ENCODE peak calls at places on chromosomes 3 and 15, in six cellular contexts. N is colonic mucosa; D is foreskin keratinocyte; O is A549; A is left ventricle myocardium inferior; H is CD8-positive, alpha-beta T cell. V is an unnamed sample.

GRCh38 chr3:53753518-53754183 is 92.6 kb downstream of the CHDH start:
- DNase-seq in N (no peak), D (no peak), O (no peak), A (no peak), H (no peak), V (no peak)

GRCh38 chr15:96276438-96277210 is 53.9 kb upstream of the NR2F2 start:
- DNase-seq in N (no peak), D (peak), O (no peak), A (no peak), H (no peak), V (no peak)

GRCh38 chr15:85831415-85832113 is 36.8 kb upstream of the KLHL25 start:
- DNase-seq in N (peak), D (no peak), O (peak), A (peak), H (no peak), V (peak)

GRCh38 chr3:57729339-57730039 is 26.6 kb upstream of the SLMAP start:
- DNase-seq in N (no peak), D (no peak), O (no peak), A (no peak), H (no peak), V (no peak)

GRCh38 chr3:133939496-133939835 is 43.8 kb upstream of the RAB6B start:
- DNase-seq in N (no peak), D (no peak), O (no peak), A (no peak), H (no peak), V (no peak)

GRCh38 chr15:96058103-96058851 is 272.2 kb upstream of the NR2F2 start:
- DNase-seq in N (no peak), D (no peak), O (no peak), A (no peak), H (no peak), V (no peak)

GRCh38 chr15:68203486-68203885 is 1.6 kb downstream of the CALML4 start:
- DNase-seq in N (no peak), D (no peak), O (no peak), A (no peak), H (no peak), V (no peak)

GRCh38 chr3:16883726-16884083 is 1.1 kb upstream of the PLCL2 start:
- DNase-seq in N (no peak), D (no peak), O (no peak), A (no peak), H (no peak), V (no peak)

GRCh38 chr3:23232016-23232415 is 28.9 kb downstream of the UBE2E2 start:
- DNase-seq in N (no peak), D (no peak), O (no peak), A (no peak), H (no peak), V (no peak)

GRCh38 chr3:140580746-140581145 is 97.1 kb upstream of the TRIM42 start:
- DNase-seq in N (no peak), D (peak), O (no peak), A (no peak), H (no peak), V (no peak)

GRCh38 chr15:65333863-65334262 is 29.4 kb downstream of the RNU5B-1 start:
- DNase-seq in N (no peak), D (no peak), O (no peak), A (no peak), H (no peak), V (no peak)

GRCh38 chr15:60551781-60552161 is 72.8 kb upstream of the ICE2 start:
- DNase-seq in N (no peak), D (peak), O (peak), A (no peak), H (no peak), V (no peak)

GRCh38 chr3:100040446-100040845 is 73.9 kb downstream of the FILIP1L start:
- DNase-seq in N (no peak), D (peak), O (no peak), A (no peak), H (no peak), V (peak)

GRCh38 chr3:55165278-55165677 is 237.4 kb upstream of the LRTM1 start:
- DNase-seq in N (no peak), D (no peak), O (no peak), A (no peak), H (no peak), V (no peak)

GRCh38 chr3:74906181-74906580 is 291.7 kb upstream of the CNTN3 start:
- DNase-seq in N (no peak), D (no peak), O (no peak), A (no peak), H (no peak), V (no peak)

GRCh38 chr15:87080547-87080946 is 1000.9 kb downstream of the AGBL1 start:
- DNase-seq in N (no peak), D (peak), O (no peak), A (no peak), H (no peak), V (no peak)

GRCh38 chr15:92385096-92385495 is 8.6 kb upstream of the ST8SIA2 start:
- DNase-seq in N (no peak), D (peak), O (peak), A (no peak), H (no peak), V (no peak)

GRCh38 chr3:58285334-58285733 is 20.7 kb upstream of the RPP14 start:
- DNase-seq in N (no peak), D (no peak), O (no peak), A (no peak), H (no peak), V (no peak)

GRCh38 chr3:77171026-77171425 is 131.1 kb downstream of the ROBO2 start:
- DNase-seq in N (no peak), D (no peak), O (no peak), A (no peak), H (no peak), V (no peak)

GRCh38 chr3:195259146-195259563 is 11.8 kb downstream of the XXYLT1 start:
- DNase-seq in N (no peak), D (no peak), O (peak), A (no peak), H (no peak), V (peak)

GRCh38 chr3:101643009-101643844 is 33.7 kb downstream of the ZBTB11 start:
- DNase-seq in N (no peak), D (no peak), O (no peak), A (no peak), H (no peak), V (no peak)

GRCh38 chr15:68658151-68658550 is 79.4 kb downstream of the CORO2B start:
- DNase-seq in N (no peak), D (no peak), O (no peak), A (peak), H (no peak), V (no peak)

GRCh38 chr3:16070707-16071106 is 103.8 kb upstream of the GALNT15 start:
- DNase-seq in N (no peak), D (no peak), O (no peak), A (no peak), H (no peak), V (no peak)

GRCh38 chr3:8776406-8776805 is 7.0 kb upstream of the OXTR start:
- DNase-seq in N (no peak), D (no peak), O (peak), A (no peak), H (no peak), V (no peak)

GRCh38 chr15:90561344-90562244 is 31.9 kb downstream of the CRTC3 start:
- DNase-seq in N (no peak), D (no peak), O (no peak), A (no peak), H (no peak), V (no peak)

GRCh38 chr15:62874064-62874463 is 168.5 kb upstream of the TPM1 start:
- DNase-seq in N (peak), D (no peak), O (no peak), A (no peak), H (no peak), V (no peak)

GRCh38 chr3:106945435-106945834 is 431.8 kb upstream of the CCDC54 start:
- DNase-seq in N (no peak), D (no peak), O (no peak), A (no peak), H (no peak), V (no peak)

GRCh38 chr15:25238126-25238525 is 200.7 kb downstream of the UBE3A start:
- DNase-seq in N (no peak), D (no peak), O (no peak), A (peak), H (no peak), V (no peak)

GRCh38 chr3:86967062-86967461 is 23.9 kb downstream of the VGLL3 start:
- DNase-seq in N (no peak), D (no peak), O (no peak), A (no peak), H (no peak), V (no peak)

GRCh38 chr3:111594205-111594604 is 941 bp downstream of the ZBED2 start:
- DNase-seq in N (no peak), D (peak), O (peak), A (no peak), H (no peak), V (peak)

GRCh38 chr3:126984391-126985142 is 1.7 kb downstream of the PLXNA1 start:
- DNase-seq in N (no peak), D (no peak), O (no peak), A (no peak), H (no peak), V (no peak)

GRCh38 chr15:100891316-100892012 is 11.8 kb downstream of the ALDH1A3 start:
- DNase-seq in N (no peak), D (no peak), O (no peak), A (no peak), H (no peak), V (peak)

GRCh38 chr3:140420621-140421357 is 257.1 kb upstream of the TRIM42 start:
- DNase-seq in N (no peak), D (no peak), O (peak), A (no peak), H (no peak), V (peak)

GRCh38 chr3:29202368-29202767 is 78.5 kb upstream of the RBMS3 start:
- DNase-seq in N (no peak), D (peak), O (no peak), A (no peak), H (no peak), V (no peak)

GRCh38 chr3:53074761-53075742 is 29.2 kb upstream of the SFMBT1 start:
- DNase-seq in N (no peak), D (no peak), O (no peak), A (no peak), H (no peak), V (no peak)

DNA sequence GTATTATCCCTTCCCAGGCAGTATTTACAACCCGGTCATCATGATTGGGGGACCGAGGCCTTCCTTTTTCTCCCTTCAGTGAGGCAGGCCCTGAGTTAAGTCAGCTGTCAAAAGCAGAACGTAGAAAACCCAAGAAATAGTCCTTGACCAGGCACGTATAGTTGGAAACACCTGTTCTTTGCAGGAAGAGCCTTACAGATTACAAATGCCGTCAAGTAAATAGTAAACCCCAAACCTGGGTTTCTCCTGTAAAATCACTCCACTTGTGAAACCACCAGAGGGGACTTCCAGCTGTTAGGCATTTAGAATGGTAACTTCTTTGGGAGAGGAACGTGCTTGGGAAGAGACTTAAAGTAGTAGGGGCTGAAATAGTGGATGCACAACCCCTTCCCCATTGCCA is 1.0 kb upstream of the BTBD1 start:
- DNase-seq in N (no peak), D (no peak), O (no peak), A (no peak), H (no peak), V (no peak)
- H3K27ac ChIP-seq in N (peak), D (no peak), O (peak), A (peak), H (no peak), V (peak)

GRCh38 chr3:56190130-56190529 is 278.1 kb downstream of the ERC2 start:
- DNase-seq in N (no peak), D (no peak), O (no peak), A (no peak), H (no peak), V (no peak)

GRCh38 chr3:56190906-56191305 is 277.4 kb downstream of the ERC2 start:
- DNase-seq in N (no peak), D (no peak), O (no peak), A (no peak), H (no peak), V (no peak)

GRCh38 chr3:56196700-56197099 is 271.6 kb downstream of the ERC2 start:
- DNase-seq in N (no peak), D (no peak), O (no peak), A (no peak), H (no peak), V (peak)

GRCh38 chr3:56192001-56192400 is 276.3 kb downstream of the ERC2 start:
- DNase-seq in N (no peak), D (peak), O (no peak), A (no peak), H (no peak), V (no peak)

DNA sequence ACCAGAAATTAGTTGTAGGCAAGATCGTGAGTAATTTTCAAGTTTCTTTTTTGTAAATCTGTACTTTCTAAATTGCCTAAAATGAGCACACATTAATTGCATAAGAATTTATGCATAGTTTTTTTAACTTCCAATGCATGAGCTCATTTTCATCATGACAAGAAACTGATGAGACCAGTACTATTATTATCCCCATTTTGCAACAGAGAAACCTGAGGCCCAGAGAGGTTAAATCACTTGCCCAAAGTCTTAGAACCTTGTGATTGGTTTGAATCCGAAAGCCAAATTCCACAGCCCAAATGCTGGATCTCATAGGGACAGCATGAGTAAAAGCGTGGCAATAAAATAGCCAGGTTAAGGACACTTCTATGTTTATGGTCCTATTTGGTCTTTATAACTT is 274.7 kb downstream of the ERC2 start:
- DNase-seq in N (no peak), D (no peak), O (no peak), A (no peak), H (no peak), V (no peak)
- TF ChIP-seq CTCF in N (no peak), D (no peak), O (no peak), A (no peak), H (no peak), V (no peak)

GRCh38 chr3:157154563-157155333 is 5.2 kb downstream of the CCNL1 start:
- DNase-seq in N (no peak), D (no peak), O (no peak), A (no peak), H (no peak), V (no peak)
- H3K27ac ChIP-seq in N (no peak), D (no peak), O (no peak), A (peak), H (no peak), V (peak)

GRCh38 chr3:50455133-50455532 is 48.3 kb downstream of the CACNA2D2 start:
- DNase-seq in N (no peak), D (no peak), O (no peak), A (no peak), H (no peak), V (no peak)

GRCh38 chr3:50453907-50454306 is 49.5 kb downstream of the CACNA2D2 start:
- DNase-seq in N (no peak), D (no peak), O (no peak), A (no peak), H (no peak), V (no peak)

GRCh38 chr3:50454671-50455070 is 48.8 kb downstream of the CACNA2D2 start:
- DNase-seq in N (no peak), D (no peak), O (no peak), A (no peak), H (no peak), V (no peak)

GRCh38 chr3:50459792-50460191 is 43.6 kb downstream of the CACNA2D2 start:
- DNase-seq in N (no peak), D (no peak), O (no peak), A (no peak), H (no peak), V (no peak)

GRCh38 chr3:50457988-50458387 is 45.4 kb downstream of the CACNA2D2 start:
- DNase-seq in N (no peak), D (no peak), O (no peak), A (no peak), H (no peak), V (no peak)
- TF ChIP-seq CTCF in N (no peak), D (no peak), O (no peak), A (no peak), H (no peak), V (no peak)

DNA sequence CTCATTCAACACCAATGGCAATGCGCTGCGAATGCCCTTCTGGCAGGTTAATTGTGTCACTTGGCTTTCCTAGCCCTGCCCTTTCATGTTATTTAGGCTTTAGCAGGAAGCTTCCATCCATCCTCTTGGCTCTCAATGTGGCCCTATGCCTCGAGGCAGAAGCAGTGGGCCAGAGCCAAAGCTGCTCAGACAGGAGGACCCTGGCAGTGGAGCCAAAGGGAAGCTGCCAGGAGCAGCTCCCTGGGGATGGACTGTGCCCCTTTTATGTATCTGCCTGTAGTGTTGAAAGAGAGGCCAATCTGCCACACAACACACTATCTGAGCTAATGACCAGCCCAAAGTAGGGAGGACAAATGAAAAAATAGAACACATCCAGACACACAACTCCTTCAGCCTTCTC is 376.4 kb downstream of the CTNNB1 start:
- DNase-seq in N (no peak), D (no peak), O (no peak), A (peak), H (no peak), V (no peak)
- H3K27ac ChIP-seq in N (no peak), D (no peak), O (no peak), A (peak), H (no peak), V (no peak)

DNA sequence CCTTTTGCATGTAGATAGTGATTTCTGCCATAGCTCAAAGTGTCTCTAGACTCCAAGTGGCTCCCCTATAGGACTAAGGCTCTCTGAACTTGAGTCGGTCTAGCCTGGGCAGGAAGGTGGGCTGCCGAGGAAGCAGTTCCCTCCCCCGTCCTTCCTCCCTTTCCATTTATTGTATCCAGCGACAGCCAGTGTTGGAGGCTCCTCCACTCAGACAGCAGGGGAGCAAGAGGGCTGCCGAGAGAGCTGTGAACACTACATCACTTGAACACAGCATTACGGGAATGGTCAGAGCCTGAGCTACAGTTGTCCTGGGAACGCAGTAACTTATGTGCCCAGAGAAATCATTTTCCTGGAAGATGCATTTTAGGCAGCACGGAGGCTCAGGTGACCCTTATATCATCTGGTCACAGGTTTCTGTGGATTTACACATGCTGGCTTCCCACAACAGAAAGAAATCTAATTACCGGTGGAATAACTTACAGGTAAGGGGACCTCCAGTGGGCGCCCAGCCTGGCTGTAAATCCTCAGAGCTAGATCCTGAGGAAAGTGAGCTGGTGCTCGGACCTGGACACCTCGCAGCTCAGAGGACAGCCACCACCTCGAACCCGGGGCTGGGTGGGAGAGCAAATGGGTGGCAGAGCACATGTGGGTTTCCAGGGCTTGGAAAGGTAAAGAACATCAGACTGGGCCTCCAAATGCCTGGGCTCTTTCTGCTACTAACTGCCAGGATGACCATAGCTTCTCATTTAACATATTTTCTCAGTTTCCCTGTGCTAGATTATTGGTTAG is 197.1 kb downstream of the UACA start:
- DNase-seq in N (no peak), D (no peak), O (no peak), A (no peak), H (peak), V (peak)
- TF ChIP-seq CTCF in N (no peak), D (no peak), O (no peak), A (no peak), H (no peak), V (peak)

DNA sequence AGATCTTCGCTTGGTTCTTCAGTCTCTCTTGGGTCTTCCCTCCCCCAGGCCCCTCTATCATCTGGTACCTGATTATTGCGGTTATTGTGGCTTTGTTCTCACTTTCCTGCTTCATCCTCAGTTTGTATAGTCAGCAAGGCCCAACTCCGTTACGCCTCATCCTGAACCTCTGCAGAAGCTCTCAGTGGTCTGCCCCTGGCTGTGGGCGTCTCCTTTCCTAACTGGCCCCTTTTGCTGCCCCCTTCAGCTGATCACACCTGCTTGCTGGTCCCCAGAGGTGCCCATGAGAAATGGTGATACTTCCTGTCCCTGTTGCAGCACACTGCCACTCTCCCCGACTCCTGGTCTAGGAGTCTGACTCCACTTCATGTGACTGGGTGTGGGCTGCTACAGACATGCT is 48.2 kb downstream of the ACAA1 start:
- DNase-seq in N (no peak), D (no peak), O (no peak), A (no peak), H (no peak), V (no peak)
- H3K27ac ChIP-seq in N (no peak), D (no peak), O (no peak), A (no peak), H (no peak), V (no peak)

GRCh38 chr15:36810656-36811449 is 231.4 kb downstream of the CDIN1 start:
- DNase-seq in N (no peak), D (no peak), O (no peak), A (no peak), H (no peak), V (no peak)
- TF ChIP-seq CTCF in N (no peak), D (peak), O (no peak), A (no peak), H (no peak), V (peak)